ENCODE peak calls at places on chromosomes 7 and 10, in six cellular contexts. One of them, this sample, is unnamed. For H3K4me1 and H3K27me3, the result is how much of the 10 kb centered on the place peaks cover.

GRCh38 chr10:101013365-101013825 is 13.8 kb downstream of the LZTS2 start:
- DNase-seq in IMR-90: no peak
- DNase-seq in adrenal gland: no peak
- DNase-seq in prostate gland: no peak
- DNase-seq in ovary: peak
- DNase-seq in HCT116: no peak
- DNase-seq in this sample: no peak

GRCh38 chr7:2138146-2138765 is 94.5 kb downstream of the MAD1L1 start:
- DNase-seq in IMR-90: no peak
- DNase-seq in adrenal gland: no peak
- DNase-seq in prostate gland: no peak
- DNase-seq in ovary: no peak
- DNase-seq in HCT116: no peak
- DNase-seq in this sample: no peak

GRCh38 chr10:79295593-79295992 is 51.7 kb upstream of the PPIF start:
- DNase-seq in IMR-90: no peak
- DNase-seq in adrenal gland: peak
- DNase-seq in prostate gland: no peak
- DNase-seq in ovary: no peak
- DNase-seq in HCT116: no peak
- DNase-seq in this sample: no peak

GRCh38 chr7:155410436-155410835 is 47.5 kb upstream of the EN2 start:
- DNase-seq in IMR-90: no peak
- DNase-seq in adrenal gland: no peak
- DNase-seq in prostate gland: no peak
- DNase-seq in ovary: no peak
- DNase-seq in HCT116: no peak
- DNase-seq in this sample: no peak

GRCh38 chr10:115129752-115130151 is 36.6 kb downstream of the ATRNL1 start:
- DNase-seq in IMR-90: peak
- DNase-seq in adrenal gland: no peak
- DNase-seq in prostate gland: no peak
- DNase-seq in ovary: no peak
- DNase-seq in HCT116: peak
- DNase-seq in this sample: no peak

GRCh38 chr10:131946880-131947279 is 34.8 kb downstream of the BNIP3 start:
- DNase-seq in IMR-90: no peak
- DNase-seq in adrenal gland: no peak
- DNase-seq in prostate gland: no peak
- DNase-seq in ovary: no peak
- DNase-seq in HCT116: no peak
- DNase-seq in this sample: peak

GRCh38 chr10:130769146-130770017 is 542.1 kb downstream of the TCERG1L start:
- DNase-seq in IMR-90: no peak
- DNase-seq in adrenal gland: no peak
- DNase-seq in prostate gland: no peak
- DNase-seq in ovary: no peak
- DNase-seq in HCT116: no peak
- DNase-seq in this sample: no peak

GRCh38 chr10:13503745-13504463 is 24.9 kb downstream of the BEND7 start:
- DNase-seq in IMR-90: peak
- DNase-seq in adrenal gland: no peak
- DNase-seq in prostate gland: no peak
- DNase-seq in ovary: no peak
- DNase-seq in HCT116: no peak
- DNase-seq in this sample: no peak

GRCh38 chr10:12194752-12195271 is 879 bp downstream of the NUDT5 start:
- DNase-seq in IMR-90: peak
- DNase-seq in adrenal gland: peak
- DNase-seq in prostate gland: peak
- DNase-seq in ovary: no peak
- DNase-seq in HCT116: no peak
- DNase-seq in this sample: peak

GRCh38 chr10:104417629-104418292 is 64.1 kb downstream of the CFAP58 start:
- DNase-seq in IMR-90: no peak
- DNase-seq in adrenal gland: no peak
- DNase-seq in prostate gland: no peak
- DNase-seq in ovary: no peak
- DNase-seq in HCT116: no peak
- DNase-seq in this sample: peak

GRCh38 chr10:93447019-93447418 is 35.1 kb downstream of the MYOF start:
- DNase-seq in IMR-90: no peak
- DNase-seq in adrenal gland: no peak
- DNase-seq in prostate gland: no peak
- DNase-seq in ovary: no peak
- DNase-seq in HCT116: no peak
- DNase-seq in this sample: no peak

GRCh38 chr10:1151071-1152033 is 95.2 kb downstream of the WDR37 start:
- DNase-seq in IMR-90: peak
- DNase-seq in adrenal gland: no peak
- DNase-seq in prostate gland: no peak
- DNase-seq in ovary: no peak
- DNase-seq in HCT116: no peak
- DNase-seq in this sample: no peak

GRCh38 chr10:53325073-53325472 is 552.5 kb upstream of the MBL2 start:
- DNase-seq in IMR-90: peak
- DNase-seq in adrenal gland: no peak
- DNase-seq in prostate gland: no peak
- DNase-seq in ovary: no peak
- DNase-seq in HCT116: no peak
- DNase-seq in this sample: no peak

GRCh38 chr7:36723951-36724664 is at the start of gene AOAH:
- DNase-seq in IMR-90: no peak
- DNase-seq in adrenal gland: peak
- DNase-seq in prostate gland: no peak
- DNase-seq in ovary: no peak
- DNase-seq in HCT116: no peak
- DNase-seq in this sample: no peak

GRCh38 chr10:132397036-132397541 is at the start of gene PWWP2B:
- DNase-seq in IMR-90: peak
- DNase-seq in adrenal gland: peak
- DNase-seq in prostate gland: no peak
- DNase-seq in ovary: peak
- DNase-seq in HCT116: no peak
- DNase-seq in this sample: peak

GRCh38 chr10:113854757-113855626 is 531 bp downstream of the NHLRC2 start:
- DNase-seq in IMR-90: peak
- DNase-seq in adrenal gland: peak
- DNase-seq in prostate gland: peak
- DNase-seq in ovary: peak
- DNase-seq in HCT116: peak
- DNase-seq in this sample: peak

GRCh38 chr7:86926732-86927131 is 132.7 kb downstream of the ELAPOR2 start:
- DNase-seq in IMR-90: peak
- DNase-seq in adrenal gland: peak
- DNase-seq in prostate gland: no peak
- DNase-seq in ovary: no peak
- DNase-seq in HCT116: peak
- DNase-seq in this sample: no peak

GRCh38 chr10:4555920-4556319 is 270.1 kb upstream of the AKR1E2 start:
- DNase-seq in IMR-90: no peak
- DNase-seq in adrenal gland: no peak
- DNase-seq in prostate gland: no peak
- DNase-seq in ovary: no peak
- DNase-seq in HCT116: no peak
- DNase-seq in this sample: no peak

GRCh38 chr7:99394188-99394502 is 14.3 kb downstream of the PDAP1 start:
- DNase-seq in IMR-90: no peak
- DNase-seq in adrenal gland: no peak
- DNase-seq in prostate gland: no peak
- DNase-seq in ovary: no peak
- DNase-seq in HCT116: no peak
- DNase-seq in this sample: no peak

GRCh38 chr7:99392046-99392445 is 16.4 kb downstream of the PDAP1 start:
- DNase-seq in IMR-90: no peak
- DNase-seq in adrenal gland: no peak
- DNase-seq in prostate gland: no peak
- DNase-seq in ovary: no peak
- DNase-seq in HCT116: no peak
- DNase-seq in this sample: no peak

GRCh38 chr7:99395616-99396327 is 12.6 kb downstream of the PDAP1 start:
- DNase-seq in IMR-90: no peak
- DNase-seq in adrenal gland: no peak
- DNase-seq in prostate gland: no peak
- DNase-seq in ovary: no peak
- DNase-seq in HCT116: no peak
- DNase-seq in this sample: no peak

GRCh38 chr7:99392659-99393362 is 15.6 kb downstream of the PDAP1 start:
- DNase-seq in IMR-90: no peak
- DNase-seq in adrenal gland: peak
- DNase-seq in prostate gland: peak
- DNase-seq in ovary: peak
- DNase-seq in HCT116: no peak
- DNase-seq in this sample: peak

GRCh38 chr7:99393363-99394187 is 14.8 kb downstream of the PDAP1 start:
- DNase-seq in IMR-90: no peak
- DNase-seq in adrenal gland: peak
- DNase-seq in prostate gland: peak
- DNase-seq in ovary: peak
- DNase-seq in HCT116: no peak
- DNase-seq in this sample: no peak
- TF ChIP-seq POLR2A in IMR-90: no peak
- TF ChIP-seq POLR2A in adrenal gland: no peak
- TF ChIP-seq POLR2A in prostate gland: no peak
- TF ChIP-seq POLR2A in ovary: no peak
- TF ChIP-seq POLR2A in HCT116: no peak
- TF ChIP-seq POLR2A in this sample: no peak

GRCh38 chr10:71880425-71881306 is 29.6 kb upstream of the PSAP start:
- DNase-seq in IMR-90: no peak
- DNase-seq in adrenal gland: peak
- DNase-seq in prostate gland: no peak
- DNase-seq in ovary: no peak
- DNase-seq in HCT116: no peak
- DNase-seq in this sample: no peak

GRCh38 chr10:71878327-71879034 is 27.4 kb upstream of the PSAP start:
- DNase-seq in IMR-90: no peak
- DNase-seq in adrenal gland: peak
- DNase-seq in prostate gland: no peak
- DNase-seq in ovary: no peak
- DNase-seq in HCT116: no peak
- DNase-seq in this sample: no peak

GRCh38 chr10:71881956-71882355 is 30.9 kb upstream of the PSAP start:
- DNase-seq in IMR-90: no peak
- DNase-seq in adrenal gland: no peak
- DNase-seq in prostate gland: no peak
- DNase-seq in ovary: no peak
- DNase-seq in HCT116: no peak
- DNase-seq in this sample: no peak

GRCh38 chr10:71873582-71874182 is 22.6 kb upstream of the PSAP start:
- DNase-seq in IMR-90: no peak
- DNase-seq in adrenal gland: no peak
- DNase-seq in prostate gland: no peak
- DNase-seq in ovary: no peak
- DNase-seq in HCT116: no peak
- DNase-seq in this sample: no peak

GRCh38 chr10:71877818-71878217 is 26.8 kb upstream of the PSAP start:
- DNase-seq in IMR-90: no peak
- DNase-seq in adrenal gland: no peak
- DNase-seq in prostate gland: no peak
- DNase-seq in ovary: no peak
- DNase-seq in HCT116: no peak
- DNase-seq in this sample: no peak
- H3K4me1 ChIP-seq in IMR-90: under half
- H3K4me1 ChIP-seq in adrenal gland: under half
- H3K4me1 ChIP-seq in prostate gland: under half
- H3K4me1 ChIP-seq in ovary: under half
- H3K4me1 ChIP-seq in HCT116: under half
- H3K4me1 ChIP-seq in this sample: under half

DNA sequence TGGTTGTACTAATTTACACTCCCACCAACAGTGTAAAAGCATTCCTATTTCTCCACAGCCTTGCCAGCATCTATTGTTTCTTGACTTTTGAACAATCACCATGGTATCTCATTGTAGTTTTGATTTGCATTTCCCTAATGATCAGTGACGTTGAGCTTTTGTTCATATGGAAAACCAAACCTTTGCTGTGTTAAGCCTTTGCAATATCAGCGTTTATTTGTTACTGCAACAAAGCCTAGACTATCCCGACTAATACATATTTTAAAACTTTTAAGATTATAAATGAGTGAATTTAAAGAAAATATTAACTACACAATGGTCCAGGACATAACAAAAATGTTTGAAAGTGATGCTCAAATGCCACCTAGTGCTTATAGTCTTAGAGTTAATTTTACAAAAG is 26.6 kb downstream of the TRIL start:
- DNase-seq in IMR-90: no peak
- DNase-seq in adrenal gland: no peak
- DNase-seq in prostate gland: no peak
- DNase-seq in ovary: no peak
- DNase-seq in HCT116: no peak
- DNase-seq in this sample: no peak
- H3K27me3 ChIP-seq in IMR-90: under half
- H3K27me3 ChIP-seq in adrenal gland: under half
- H3K27me3 ChIP-seq in prostate gland: under half
- H3K27me3 ChIP-seq in ovary: under half
- H3K27me3 ChIP-seq in HCT116: under half
- H3K27me3 ChIP-seq in this sample: under half

GRCh38 chr10:44926771-44927751 is 15.9 kb downstream of the TMEM72 start:
- DNase-seq in IMR-90: peak
- DNase-seq in adrenal gland: peak
- DNase-seq in prostate gland: no peak
- DNase-seq in ovary: no peak
- DNase-seq in HCT116: no peak
- DNase-seq in this sample: peak
- TF ChIP-seq POLR2A in IMR-90: no peak
- TF ChIP-seq POLR2A in adrenal gland: no peak
- TF ChIP-seq POLR2A in prostate gland: no peak
- TF ChIP-seq POLR2A in ovary: no peak
- TF ChIP-seq POLR2A in HCT116: no peak
- TF ChIP-seq POLR2A in this sample: no peak

DNA sequence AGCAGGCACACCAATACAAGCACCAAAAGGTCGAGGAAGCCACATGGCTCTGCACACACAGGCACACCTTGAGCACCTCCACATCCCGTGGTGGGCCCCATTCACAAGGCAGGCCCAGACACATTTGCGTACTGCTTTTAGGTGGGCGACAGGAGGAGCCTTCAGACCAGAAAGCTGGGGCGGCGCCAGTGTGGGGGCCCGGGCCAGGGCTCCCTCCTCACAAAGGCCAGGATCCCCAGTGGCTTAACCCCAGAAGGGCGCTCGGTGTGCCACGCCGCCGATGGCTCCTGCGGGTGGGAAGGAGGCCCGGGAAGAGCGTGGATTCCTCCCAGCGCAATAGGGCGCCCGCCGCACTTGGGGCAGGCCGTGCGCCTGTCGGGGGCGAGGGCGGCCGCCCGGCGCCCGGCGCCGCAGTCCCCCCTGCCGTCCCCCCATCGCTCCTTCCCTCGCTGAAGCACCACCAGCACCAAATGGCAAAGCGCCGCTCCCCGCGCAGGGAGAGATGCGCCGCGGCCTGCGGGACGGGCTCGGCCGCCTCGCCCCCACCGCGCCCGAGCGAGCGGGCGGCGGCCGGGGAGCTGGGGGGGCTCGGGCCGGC is 2.9 kb upstream of the SMARCD3 start:
- DNase-seq in IMR-90: peak
- DNase-seq in adrenal gland: peak
- DNase-seq in prostate gland: no peak
- DNase-seq in ovary: peak
- DNase-seq in HCT116: no peak
- DNase-seq in this sample: peak
- H3K4me1 ChIP-seq in IMR-90: under half
- H3K4me1 ChIP-seq in adrenal gland: half or more
- H3K4me1 ChIP-seq in prostate gland: under half
- H3K4me1 ChIP-seq in ovary: under half
- H3K4me1 ChIP-seq in HCT116: under half
- H3K4me1 ChIP-seq in this sample: half or more

This sample was measured in body of pancreas.